ENCODE peak calls at places on chromosome 14, in four cellular contexts. O is activated T-cell treated with anti-CD3 and anti-CD28 coated beads for 1 hour, A is neural progenitor cell, R is cardiac fibroblast. X is an unnamed sample.

GRCh38 chr14:26917086-26917485 is 319.3 kb upstream of the NOVA1 start:
- DNase-seq in O (no peak), A (peak; percentile 50), R (peak; percentile 89), X (no peak)

GRCh38 chr14:77654001-77654431 is 37.6 kb upstream of the SPTLC2 start:
- DNase-seq in O (no peak), A (peak; percentile 85), R (no peak), X (no peak)

GRCh38 chr14:95683793-95684192 is 2.4 kb upstream of the TCL1B start:
- DNase-seq in O (peak; percentile 6), A (peak; percentile 25), R (no peak), X (peak; percentile 19)

GRCh38 chr14:31106768-31107167 is 80.6 kb upstream of the STRN3 start:
- DNase-seq in O (no peak), A (no peak), R (no peak), X (no peak)

GRCh38 chr14:100042328-100042727 is 22.9 kb upstream of the EVL start:
- DNase-seq in O (no peak), A (no peak), R (no peak), X (no peak)

GRCh38 chr14:74941676-74942097 is 13.7 kb downstream of the PGF start:
- DNase-seq in O (peak; percentile 46), A (no peak), R (peak; percentile 31), X (peak; percentile 36)

GRCh38 chr14:93161411-93161940 is 23.2 kb downstream of the MOAP1 start:
- DNase-seq in O (no peak), A (no peak), R (no peak), X (no peak)

GRCh38 chr14:99516156-99517045 is 35.2 kb downstream of the CCNK start:
- DNase-seq in O (no peak), A (no peak), R (no peak), X (no peak)

GRCh38 chr14:24051789-24052655 is at the start of gene CARMIL3:
- DNase-seq in O (peak; percentile 46), A (peak; percentile 91), R (peak; percentile 52), X (peak; percentile 50)

GRCh38 chr14:33647385-33647786 is 303.5 kb downstream of the EGLN3 start:
- DNase-seq in O (no peak), A (no peak), R (peak; percentile 91), X (no peak)

GRCh38 chr14:100532916-100533630 is 54.1 kb downstream of the BEGAIN start:
- DNase-seq in O (no peak), A (no peak), R (peak; percentile 26), X (no peak)

GRCh38 chr14:55834390-55834789 is 254.4 kb downstream of the KTN1 start:
- DNase-seq in O (no peak), A (no peak), R (no peak), X (no peak)

GRCh38 chr14:26412421-26412820 is 185.4 kb downstream of the NOVA1 start:
- DNase-seq in O (no peak), A (no peak), R (no peak), X (no peak)

GRCh38 chr14:64123241-64123956 is 170.8 kb downstream of the ESR2 start:
- DNase-seq in O (no peak), A (no peak), R (no peak), X (no peak)

GRCh38 chr14:68262567-68262966 is 443.0 kb downstream of the RAD51B start:
- DNase-seq in O (no peak), A (no peak), R (no peak), X (no peak)

GRCh38 chr14:35286707-35287106 is 5.5 kb upstream of the PSMA6 start:
- DNase-seq in O (no peak), A (no peak), R (no peak), X (no peak)

GRCh38 chr14:104871145-104871655 is 6.1 kb downstream of the CEP170B start:
- DNase-seq in O (no peak), A (no peak), R (no peak), X (no peak)

GRCh38 chr14:103705158-103705523 is 10.1 kb downstream of the XRCC3 start:
- DNase-seq in O (no peak), A (no peak), R (no peak), X (no peak)

GRCh38 chr14:66944872-66945271 is 244.4 kb upstream of the GARIN2 start:
- DNase-seq in O (no peak), A (peak; percentile 35), R (peak; percentile 52), X (no peak)

GRCh38 chr14:103641181-103641580 is 12.2 kb downstream of the KLC1 start:
- DNase-seq in O (no peak), A (no peak), R (no peak), X (no peak)

GRCh38 chr14:36514278-36515104 is 5.5 kb downstream of the NKX2-1 start:
- DNase-seq in O (no peak), A (peak; percentile 68), R (no peak), X (no peak)

GRCh38 chr14:104140463-104141331 is 2.3 kb downstream of the KIF26A start:
- DNase-seq in O (no peak), A (no peak), R (no peak), X (peak; percentile 11)

GRCh38 chr14:30006695-30007094 is 79.0 kb upstream of the PRKD1 start:
- DNase-seq in O (no peak), A (no peak), R (no peak), X (no peak)

GRCh38 chr14:78341827-78342389 is 171.7 kb downstream of the NRXN3 start:
- DNase-seq in O (no peak), A (no peak), R (no peak), X (no peak)

GRCh38 chr14:36517242-36518030 is 2.6 kb downstream of the NKX2-1 start:
- DNase-seq in O (no peak), A (peak; percentile 60), R (no peak), X (no peak)

GRCh38 chr14:97924922-97925613 is 1127.9 kb downstream of the VRK1 start:
- DNase-seq in O (no peak), A (no peak), R (no peak), X (no peak)

GRCh38 chr14:102893452-102893851 is 29.0 kb upstream of the AMN start:
- DNase-seq in O (no peak), A (no peak), R (peak; percentile 96), X (no peak)

GRCh38 chr14:101823511-101824120 is 62.1 kb downstream of the PPP2R5C start:
- DNase-seq in O (peak; percentile 48), A (no peak), R (peak; percentile 36), X (peak; percentile 78)

GRCh38 chr14:65560340-65561027 is 148.0 kb downstream of the FUT8 start:
- DNase-seq in O (no peak), A (no peak), R (no peak), X (no peak)

GRCh38 chr14:36383674-36384421 is 63.4 kb upstream of the MBIP start:
- DNase-seq in O (no peak), A (no peak), R (no peak), X (no peak)

GRCh38 chr14:63435838-63436237 is 107.3 kb downstream of the PPP2R5E start:
- DNase-seq in O (no peak), A (no peak), R (peak; percentile 81), X (no peak)

GRCh38 chr14:92651106-92651792 is 97.2 kb downstream of the LGMN start:
- DNase-seq in O (peak; percentile 68), A (no peak), R (no peak), X (peak; percentile 94)

GRCh38 chr14:79100578-79100977 is 930.4 kb downstream of the NRXN3 start:
- DNase-seq in O (no peak), A (no peak), R (no peak), X (no peak)

GRCh38 chr14:90062852-90063539 is 1.2 kb downstream of the KCNK13 start:
- DNase-seq in O (no peak), A (no peak), R (no peak), X (no peak)

X was measured in CD8-positive, alpha-beta T cell.